ENCODE peak calls at places on chromosomes 16 and 17, in seven cellular contexts. G is GDM1; F is aorta; M is activated CD4-positive, alpha-beta memory T cell treated with anti-CD3 and anti-CD28 coated beads, Interleukin-2, amount 10 ng/mL, durations not matched to agents 7 days and 5 days; K is GM04504; I is iris pigment epithelial cell; X is skeletal muscle cell. N is an unnamed sample.
A peak's percentile ranks its signal among the peaks of the same experiment; 100 is the strongest.

GRCh38 chr16:8967437-8967821 is 3.7 kb upstream of the USP7 start:
- DNase-seq in G (no peak), F (no peak), M (no peak), K (no peak), I (no peak), X (no peak), N (no peak)

GRCh38 chr17:40360091-40360490 is 4.4 kb downstream of the GJD3 start:
- DNase-seq in G (no peak), F (peak; percentile 68), M (no peak), K (no peak), I (no peak), X (no peak), N (no peak)

GRCh38 chr16:592518-593306 is 2.8 kb downstream of the RAB40C start:
- DNase-seq in G (no peak), F (peak; percentile 75), M (no peak), K (no peak), I (peak; percentile 55), X (no peak), N (no peak)

GRCh38 chr17:77543779-77544178 is 403.0 kb downstream of the SEC14L1 start:
- DNase-seq in G (no peak), F (no peak), M (no peak), K (no peak), I (no peak), X (no peak), N (no peak)

GRCh38 chr17:27378482-27379200 is 77.6 kb upstream of the KSR1 start:
- DNase-seq in G (no peak), F (peak; percentile 6), M (no peak), K (no peak), I (no peak), X (no peak), N (no peak)

GRCh38 chr17:8556074-8556473 is 74.5 kb downstream of the MYH10 start:
- DNase-seq in G (no peak), F (no peak), M (no peak), K (no peak), I (peak; percentile 36), X (no peak), N (no peak)

GRCh38 chr16:80199614-80200013 is 341.2 kb upstream of the DYNLRB2 start:
- DNase-seq in G (no peak), F (no peak), M (no peak), K (no peak), I (no peak), X (no peak), N (no peak)

GRCh38 chr17:29042679-29043538 is at the start of gene PIPOX:
- DNase-seq in G (no peak), F (no peak), M (no peak), K (no peak), I (peak; percentile 36), X (no peak), N (no peak)

GRCh38 chr16:2783581-2784375 is 3.6 kb downstream of the PRSS33 start:
- DNase-seq in G (no peak), F (peak; percentile 45), M (no peak), K (no peak), I (no peak), X (no peak), N (no peak)

GRCh38 chr17:17900615-17901520 is 64.1 kb upstream of the SREBF1 start:
- DNase-seq in G (no peak), F (peak; percentile 82), M (no peak), K (peak; percentile 98), I (peak; percentile 95), X (peak; percentile 94), N (peak; percentile 90)

GRCh38 chr17:5899496-5900195 is 170.5 kb upstream of the WSCD1 start:
- DNase-seq in G (no peak), F (no peak), M (no peak), K (no peak), I (no peak), X (no peak), N (no peak)

GRCh38 chr17:82592751-82593589 is 55.3 kb downstream of the WDR45B start:
- DNase-seq in G (peak; percentile 78), F (no peak), M (peak; percentile 71), K (peak; percentile 50), I (peak; percentile 74), X (peak; percentile 29), N (peak; percentile 81)

GRCh38 chr16:1532081-1532760 is 1.2 kb upstream of the TMEM204 start:
- DNase-seq in G (no peak), F (no peak), M (no peak), K (peak; percentile 41), I (peak; percentile 35), X (no peak), N (no peak)

GRCh38 chr17:61325382-61326073 is 74.1 kb upstream of the TBX2 start:
- DNase-seq in G (no peak), F (no peak), M (no peak), K (no peak), I (peak; percentile 27), X (no peak), N (peak; percentile 95)

GRCh38 chr16:4836727-4837126 is 10.4 kb downstream of the GLYR1 start:
- DNase-seq in G (no peak), F (no peak), M (no peak), K (no peak), I (no peak), X (no peak), N (no peak)

GRCh38 chr16:23771027-23771426 is 16.2 kb downstream of the CHP2 start:
- DNase-seq in G (no peak), F (no peak), M (no peak), K (no peak), I (no peak), X (no peak), N (no peak)

GRCh38 chr17:47063475-47063874 is 84.4 kb upstream of the RPRML start:
- DNase-seq in G (no peak), F (no peak), M (no peak), K (no peak), I (no peak), X (no peak), N (no peak)

GRCh38 chr16:88453621-88454314 is 688 bp downstream of the ZFPM1 start:
- DNase-seq in G (no peak), F (no peak), M (peak; percentile 41), K (no peak), I (peak; percentile 44), X (no peak), N (no peak)

GRCh38 chr17:36117505-36118382 is 14.1 kb downstream of the CCL4 start:
- DNase-seq in G (no peak), F (no peak), M (no peak), K (no peak), I (no peak), X (no peak), N (no peak)

GRCh38 chr17:31281061-31281460 is 16.0 kb downstream of the OMG start:
- DNase-seq in G (no peak), F (no peak), M (no peak), K (no peak), I (no peak), X (no peak), N (no peak)

N was measured in T1000.